ENCODE peak calls at places on chromosomes 4 and X, in nine cellular contexts. G is neural crest cell, T is transverse colon, S is spleen, B is retinal pigment epithelial cell, D is body of pancreas, M is fibroblast of the aortic adventitia, O is GM12878, P is adrenal gland. L is an unnamed sample.

GRCh38 chrX:69282893-69283690 is 117.8 kb upstream of the PJA1 start:
- DNase-seq in B (no peak), D (no peak), P (no peak), M (no peak), T (no peak), S (no peak), G (no peak), O (no peak), L (no peak)

GRCh38 chr4:41839945-41840854 is 91.7 kb upstream of the PHOX2B start:
- DNase-seq in B (peak), T (no peak), S (no peak), M (no peak), G (no peak), P (no peak), D (no peak), O (peak), L (no peak)

GRCh38 chr4:1168291-1169031 is 3.9 kb downstream of the SPON2 start:
- DNase-seq in D (no peak), G (no peak), B (no peak), M (no peak), P (no peak), T (no peak), O (no peak), S (peak), L (no peak)

GRCh38 chr4:2284161-2284933 is 22.4 kb upstream of the MXD4 start:
- DNase-seq in S (peak), P (no peak), G (no peak), D (peak), B (no peak), M (no peak), O (no peak), T (no peak), L (no peak)

GRCh38 chrX:37846558-37846933 is 825 bp downstream of the DYNLT3 start:
- DNase-seq in P (no peak), S (no peak), B (no peak), T (no peak), M (no peak), O (no peak), D (no peak), G (no peak), L (no peak)

GRCh38 chr4:156686120-156686519 is 285.5 kb downstream of the PDGFC start:
- DNase-seq in G (no peak), B (no peak), P (no peak), O (no peak), S (no peak), T (no peak), M (peak), D (no peak), L (no peak)

GRCh38 chrX:118883994-118884393 is 60.4 kb downstream of the ZCCHC12 start:
- DNase-seq in O (no peak), G (no peak), D (no peak), P (no peak), S (no peak), T (no peak), M (no peak), B (no peak), L (no peak)

GRCh38 chr4:173013232-173013932 is 155.2 kb upstream of the GALNT7 start:
- DNase-seq in M (peak), B (no peak), T (peak), O (peak), D (peak), G (peak), S (no peak), P (peak), L (peak)

GRCh38 chr4:109912706-109913621 is at the start of gene EGF:
- DNase-seq in B (peak), D (peak), G (no peak), M (peak), O (no peak), T (no peak), P (no peak), S (no peak), L (no peak)

GRCh38 chr4:37628977-37629609 is 57.1 kb downstream of the RELL1 start:
- DNase-seq in S (no peak), T (no peak), P (peak), D (peak), B (peak), O (no peak), M (peak), G (no peak), L (no peak)

GRCh38 chr4:127856485-127857447 is 23.9 kb upstream of the PLK4 start:
- DNase-seq in P (peak), D (no peak), B (peak), G (no peak), O (peak), S (no peak), M (peak), T (no peak), L (no peak)

GRCh38 chr4:84231539-84232055 is 267.5 kb downstream of the NKX6-1 start:
- DNase-seq in M (no peak), T (no peak), G (no peak), O (no peak), P (no peak), D (no peak), S (no peak), B (no peak), L (no peak)
- TF ChIP-seq CTCF in M (no peak), T (no peak), G (no peak), O (no peak), P (no peak), D (no peak), S (no peak), B (no peak), L (no peak)

GRCh38 chr4:165751882-165752281 is 121.2 kb upstream of the TLL1 start:
- DNase-seq in B (no peak), T (no peak), G (no peak), O (no peak), S (no peak), D (no peak), M (no peak), P (no peak), L (peak)

GRCh38 chr4:165743422-165743821 is 129.6 kb upstream of the TLL1 start:
- DNase-seq in T (no peak), G (no peak), B (no peak), M (no peak), P (no peak), D (no peak), S (no peak), O (no peak), L (no peak)

DNA sequence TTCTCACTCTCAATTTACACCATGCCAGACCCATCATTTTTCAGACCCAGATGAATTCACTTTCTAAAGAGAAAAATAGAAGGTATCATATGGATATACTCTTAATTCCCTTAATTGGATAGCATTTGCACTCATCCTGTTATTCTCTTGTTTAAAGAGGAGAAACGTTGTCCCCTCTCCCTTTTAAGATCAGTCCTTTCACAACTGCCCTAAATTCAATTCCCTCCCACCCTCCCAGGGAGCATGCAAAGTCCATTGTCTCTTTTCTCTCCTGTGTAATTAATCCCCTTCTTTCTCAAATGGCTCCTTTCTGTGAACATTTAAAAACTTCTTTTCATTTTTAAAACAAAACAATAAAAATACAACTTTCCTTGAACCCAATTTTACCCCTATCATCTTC is 124.7 kb upstream of the TLL1 start:
- DNase-seq in M (no peak), O (no peak), G (no peak), S (no peak), D (no peak), P (no peak), B (no peak), T (no peak), L (no peak)
- TF ChIP-seq CTCF in M (no peak), O (no peak), G (no peak), S (no peak), D (no peak), P (no peak), B (no peak), T (no peak), L (no peak)

GRCh38 chr4:121421594-121421993 is 40.8 kb upstream of the QRFPR start:
- DNase-seq in M (peak), T (no peak), P (no peak), G (no peak), S (no peak), D (no peak), B (no peak), O (no peak), L (no peak)
- TF ChIP-seq CTCF in M (no peak), T (no peak), P (peak), G (peak), S (no peak), D (no peak), B (peak), O (peak), L (peak)

DNA sequence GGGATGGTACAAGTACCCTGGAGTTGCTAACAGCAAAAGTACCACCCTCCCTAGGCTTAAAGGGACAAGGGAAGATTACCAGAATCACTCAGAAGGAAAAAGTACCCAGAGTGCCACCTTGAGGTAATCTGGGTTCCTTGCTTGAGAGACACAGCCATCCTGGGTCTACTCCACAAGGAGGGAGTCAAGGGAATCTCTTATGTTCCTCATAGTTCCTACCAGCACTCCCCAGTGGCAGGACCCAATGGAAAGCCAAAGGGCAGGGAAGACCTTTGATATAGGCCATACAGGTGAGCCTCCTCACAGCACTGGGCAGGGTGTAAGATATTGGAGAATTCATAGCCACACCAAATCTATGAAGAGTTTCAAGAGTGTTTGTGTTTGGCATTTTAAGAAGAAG is 5.7 kb downstream of the IL2 start:
- DNase-seq in S (no peak), M (peak), D (no peak), P (no peak), G (no peak), B (no peak), T (no peak), O (no peak), L (peak)
- TF ChIP-seq CTCF in S (no peak), M (peak), D (no peak), P (no peak), G (no peak), B (peak), T (no peak), O (peak), L (no peak)

L was measured in endothelial cell.